ENCODE peak calls at places on chromosomes 12 and 14, in seven cellular contexts. R, X, I, Y, K, O and J are unnamed samples.

GRCh38 chr12:19121449-19122018 is 8.0 kb upstream of the PLEKHA5 start:
- DNase-seq in X (no peak), I (no peak), R (no peak), O (no peak), K (no peak), Y (no peak), J (no peak)

GRCh38 chr14:54654600-54654999 is 87.7 kb downstream of the SAMD4A start:
- DNase-seq in K (no peak), O (no peak), I (no peak), R (no peak), Y (no peak), X (no peak), J (no peak)

GRCh38 chr12:102811125-102811737 is 105.8 kb downstream of the PAH start:
- DNase-seq in Y (no peak), K (peak; percentile 15), I (no peak), X (no peak), O (no peak), R (no peak), J (peak; percentile 29)

GRCh38 chr12:76919388-76920181 is 40.8 kb upstream of the CSRP2 start:
- DNase-seq in I (no peak), O (no peak), X (no peak), K (no peak), Y (no peak), R (no peak), J (no peak)

GRCh38 chr12:66602483-66603143 is 76.3 kb downstream of the GRIP1 start:
- DNase-seq in Y (no peak), K (no peak), R (no peak), X (no peak), I (no peak), O (no peak), J (peak; percentile 48)

GRCh38 chr12:123106640-123107359 is 44.1 kb downstream of the PITPNM2 start:
- DNase-seq in X (peak; percentile 83), R (peak; percentile 67), Y (peak; percentile 10), K (no peak), O (no peak), I (no peak), J (peak; percentile 61)

GRCh38 chr12:7374423-7375144 is 69.4 kb downstream of the CD163L1 start:
- DNase-seq in R (no peak), O (no peak), X (no peak), K (peak; percentile 44), Y (no peak), I (no peak), J (peak; percentile 27)

GRCh38 chr12:109125791-109126190 is 9.4 kb downstream of the ACACB start:
- DNase-seq in R (no peak), I (no peak), X (no peak), Y (no peak), K (no peak), O (no peak), J (no peak)

GRCh38 chr14:64233791-64234190 is 60.4 kb downstream of the ESR2 start:
- DNase-seq in I (no peak), Y (no peak), R (no peak), K (no peak), X (no peak), O (no peak), J (peak; percentile 23)

GRCh38 chr14:96852823-96853422 is 55.7 kb downstream of the VRK1 start:
- DNase-seq in X (no peak), R (no peak), Y (no peak), O (peak; percentile 23), I (no peak), K (peak; percentile 22), J (peak; percentile 43)

GRCh38 chr12:28591831-28592230 is 401.6 kb downstream of the CCDC91 start:
- DNase-seq in Y (no peak), X (no peak), K (no peak), I (no peak), O (no peak), R (no peak), J (no peak)

GRCh38 chr14:22448905-22449611 is 140.0 kb downstream of the DAD1 start:
- DNase-seq in R (no peak), K (no peak), Y (no peak), O (no peak), X (no peak), I (no peak), J (peak; percentile 73)

GRCh38 chr14:78399316-78399889 is 229.2 kb downstream of the NRXN3 start:
- DNase-seq in K (no peak), Y (no peak), X (no peak), R (no peak), I (no peak), O (no peak), J (peak; percentile 24)